ENCODE peak calls at places on chromosomes 5 and 9, in eight cellular contexts. One of them, this sample, is unnamed.

GRCh38 chr9:4588721-4589120 is 73.4 kb upstream of the PLPP6 start:
- DNase-seq in RCC 7860: no peak
- DNase-seq in SW480: no peak
- DNase-seq in heart left ventricle: no peak
- DNase-seq in fibroblast of the conjunctiva: no peak
- DNase-seq in AG08396: no peak
- DNase-seq in KG1: no peak
- DNase-seq in SHP77 treated with DMSO at 0.1 percent for 48 hours: no peak
- DNase-seq in this sample: no peak

GRCh38 chr9:130451509-130452388 is 7.0 kb downstream of the ASS1 start:
- DNase-seq in RCC 7860: peak
- DNase-seq in SW480: peak
- DNase-seq in heart left ventricle: peak
- DNase-seq in fibroblast of the conjunctiva: peak
- DNase-seq in AG08396: peak
- DNase-seq in KG1: no peak
- DNase-seq in SHP77 treated with DMSO at 0.1 percent for 48 hours: peak
- DNase-seq in this sample: peak

GRCh38 chr5:131096774-131097695 is 68.0 kb downstream of the HINT1 start:
- DNase-seq in RCC 7860: no peak
- DNase-seq in SW480: no peak
- DNase-seq in heart left ventricle: no peak
- DNase-seq in fibroblast of the conjunctiva: no peak
- DNase-seq in AG08396: no peak
- DNase-seq in KG1: no peak
- DNase-seq in SHP77 treated with DMSO at 0.1 percent for 48 hours: no peak
- DNase-seq in this sample: no peak

GRCh38 chr9:131203438-131204219 is 72.7 kb downstream of the FAM78A start:
- DNase-seq in RCC 7860: no peak
- DNase-seq in SW480: no peak
- DNase-seq in heart left ventricle: no peak
- DNase-seq in fibroblast of the conjunctiva: no peak
- DNase-seq in AG08396: no peak
- DNase-seq in KG1: no peak
- DNase-seq in SHP77 treated with DMSO at 0.1 percent for 48 hours: no peak
- DNase-seq in this sample: no peak

GRCh38 chr5:11384441-11385250 is 519.6 kb downstream of the CTNND2 start:
- DNase-seq in RCC 7860: no peak
- DNase-seq in SW480: no peak
- DNase-seq in heart left ventricle: no peak
- DNase-seq in fibroblast of the conjunctiva: no peak
- DNase-seq in AG08396: no peak
- DNase-seq in KG1: no peak
- DNase-seq in SHP77 treated with DMSO at 0.1 percent for 48 hours: no peak
- DNase-seq in this sample: no peak

GRCh38 chr5:40834391-40834848 is 602 bp downstream of the RPL37 start:
- DNase-seq in RCC 7860: no peak
- DNase-seq in SW480: no peak
- DNase-seq in heart left ventricle: no peak
- DNase-seq in fibroblast of the conjunctiva: no peak
- DNase-seq in AG08396: no peak
- DNase-seq in KG1: no peak
- DNase-seq in SHP77 treated with DMSO at 0.1 percent for 48 hours: no peak
- DNase-seq in this sample: no peak

GRCh38 chr5:34957857-34958690 is 28.7 kb downstream of the DNAJC21 start:
- DNase-seq in RCC 7860: peak
- DNase-seq in SW480: peak
- DNase-seq in heart left ventricle: no peak
- DNase-seq in fibroblast of the conjunctiva: peak
- DNase-seq in AG08396: peak
- DNase-seq in KG1: no peak
- DNase-seq in SHP77 treated with DMSO at 0.1 percent for 48 hours: no peak
- DNase-seq in this sample: peak

GRCh38 chr5:55645304-55645703 is 66.8 kb downstream of the SLC38A9 start:
- DNase-seq in RCC 7860: no peak
- DNase-seq in SW480: peak
- DNase-seq in heart left ventricle: no peak
- DNase-seq in fibroblast of the conjunctiva: no peak
- DNase-seq in AG08396: no peak
- DNase-seq in KG1: no peak
- DNase-seq in SHP77 treated with DMSO at 0.1 percent for 48 hours: no peak
- DNase-seq in this sample: no peak

GRCh38 chr5:178630475-178630930 is 3.7 kb upstream of the CLK4 start:
- DNase-seq in RCC 7860: peak
- DNase-seq in SW480: peak
- DNase-seq in heart left ventricle: no peak
- DNase-seq in fibroblast of the conjunctiva: no peak
- DNase-seq in AG08396: no peak
- DNase-seq in KG1: no peak
- DNase-seq in SHP77 treated with DMSO at 0.1 percent for 48 hours: no peak
- DNase-seq in this sample: no peak

GRCh38 chr9:83934569-83935275 is 13.5 kb upstream of the KIF27 start:
- DNase-seq in RCC 7860: no peak
- DNase-seq in SW480: no peak
- DNase-seq in heart left ventricle: no peak
- DNase-seq in fibroblast of the conjunctiva: no peak
- DNase-seq in AG08396: no peak
- DNase-seq in KG1: no peak
- DNase-seq in SHP77 treated with DMSO at 0.1 percent for 48 hours: no peak
- DNase-seq in this sample: no peak

GRCh38 chr5:103041071-103041676 is 78.8 kb downstream of the GIN1 start:
- DNase-seq in RCC 7860: peak
- DNase-seq in SW480: peak
- DNase-seq in heart left ventricle: no peak
- DNase-seq in fibroblast of the conjunctiva: peak
- DNase-seq in AG08396: peak
- DNase-seq in KG1: peak
- DNase-seq in SHP77 treated with DMSO at 0.1 percent for 48 hours: peak
- DNase-seq in this sample: peak

GRCh38 chr9:136886610-136887597 is 588 bp downstream of the TRAF2 start:
- DNase-seq in RCC 7860: peak
- DNase-seq in SW480: no peak
- DNase-seq in heart left ventricle: no peak
- DNase-seq in fibroblast of the conjunctiva: no peak
- DNase-seq in AG08396: peak
- DNase-seq in KG1: no peak
- DNase-seq in SHP77 treated with DMSO at 0.1 percent for 48 hours: no peak
- DNase-seq in this sample: no peak

GRCh38 chr5:102388235-102388634 is 92.2 kb upstream of the SLCO4C1 start:
- DNase-seq in RCC 7860: no peak
- DNase-seq in SW480: no peak
- DNase-seq in heart left ventricle: no peak
- DNase-seq in fibroblast of the conjunctiva: no peak
- DNase-seq in AG08396: no peak
- DNase-seq in KG1: no peak
- DNase-seq in SHP77 treated with DMSO at 0.1 percent for 48 hours: no peak
- DNase-seq in this sample: no peak

GRCh38 chr5:102385365-102385764 is 89.3 kb upstream of the SLCO4C1 start:
- DNase-seq in RCC 7860: no peak
- DNase-seq in SW480: no peak
- DNase-seq in heart left ventricle: no peak
- DNase-seq in fibroblast of the conjunctiva: no peak
- DNase-seq in AG08396: no peak
- DNase-seq in KG1: no peak
- DNase-seq in SHP77 treated with DMSO at 0.1 percent for 48 hours: no peak
- DNase-seq in this sample: no peak

GRCh38 chr5:82151217-82151616 is 126.9 kb downstream of the RPS23 start:
- DNase-seq in RCC 7860: no peak
- DNase-seq in SW480: no peak
- DNase-seq in heart left ventricle: no peak
- DNase-seq in fibroblast of the conjunctiva: no peak
- DNase-seq in AG08396: no peak
- DNase-seq in KG1: no peak
- DNase-seq in SHP77 treated with DMSO at 0.1 percent for 48 hours: no peak
- DNase-seq in this sample: no peak

GRCh38 chr5:97111004-97111403 is 31.4 kb downstream of the LIX1 start:
- DNase-seq in RCC 7860: no peak
- DNase-seq in SW480: peak
- DNase-seq in heart left ventricle: no peak
- DNase-seq in fibroblast of the conjunctiva: no peak
- DNase-seq in AG08396: no peak
- DNase-seq in KG1: no peak
- DNase-seq in SHP77 treated with DMSO at 0.1 percent for 48 hours: no peak
- DNase-seq in this sample: no peak

GRCh38 chr9:129878253-129878652 is 43.0 kb downstream of the USP20 start:
- DNase-seq in RCC 7860: no peak
- DNase-seq in SW480: no peak
- DNase-seq in heart left ventricle: no peak
- DNase-seq in fibroblast of the conjunctiva: no peak
- DNase-seq in AG08396: no peak
- DNase-seq in KG1: no peak
- DNase-seq in SHP77 treated with DMSO at 0.1 percent for 48 hours: no peak
- DNase-seq in this sample: no peak

This sample was measured in stromal cell of bone marrow.